ENCODE peak calls at places on chromosomes 6 and 20, in four cellular contexts. J is AG04450, A is fibroblast of villous mesenchyme, K is cardiac fibroblast. T is an unnamed sample.
A peak's percentile ranks its signal among the peaks of the same experiment; 100 is the strongest.

GRCh38 chr6:144797881-144798589 is 512.9 kb downstream of the UTRN start:
- DNase-seq in J (peak; percentile 15), A (peak; percentile 77), K (peak; percentile 84), T (peak; percentile 26)

GRCh38 chr6:158853072-158853871 is 34.1 kb upstream of the EZR start:
- DNase-seq in J (no peak), A (peak; percentile 93), K (peak; percentile 91), T (peak; percentile 93)

GRCh38 chr6:159654483-159655098 is 38.5 kb downstream of the SOD2 start:
- DNase-seq in J (peak; percentile 32), A (peak; percentile 65), K (peak; percentile 77), T (no peak)

GRCh38 chr6:43812850-43813584 is 43.0 kb downstream of the VEGFA start:
- DNase-seq in J (no peak), A (no peak), K (no peak), T (no peak)

GRCh38 chr6:149864578-149865535 is 698 bp upstream of the LRP11 start:
- DNase-seq in J (no peak), A (peak; percentile 80), K (peak; percentile 85), T (no peak)

GRCh38 chr6:152110878-152111820 is 303.7 kb downstream of the ESR1 start:
- DNase-seq in J (no peak), A (peak; percentile 97), K (no peak), T (no peak)

GRCh38 chr6:155377061-155377460 is 62.8 kb upstream of the TFB1M start:
- DNase-seq in J (peak; percentile 77), A (peak; percentile 45), K (peak; percentile 94), T (no peak)

GRCh38 chr6:116012471-116012949 is 48.2 kb downstream of the FRK start:
- DNase-seq in J (peak; percentile 45), A (peak; percentile 96), K (no peak), T (no peak)

GRCh38 chr6:161884782-161885181 is 610.9 kb upstream of the AGPAT4 start:
- DNase-seq in J (no peak), A (no peak), K (no peak), T (no peak)

DNA sequence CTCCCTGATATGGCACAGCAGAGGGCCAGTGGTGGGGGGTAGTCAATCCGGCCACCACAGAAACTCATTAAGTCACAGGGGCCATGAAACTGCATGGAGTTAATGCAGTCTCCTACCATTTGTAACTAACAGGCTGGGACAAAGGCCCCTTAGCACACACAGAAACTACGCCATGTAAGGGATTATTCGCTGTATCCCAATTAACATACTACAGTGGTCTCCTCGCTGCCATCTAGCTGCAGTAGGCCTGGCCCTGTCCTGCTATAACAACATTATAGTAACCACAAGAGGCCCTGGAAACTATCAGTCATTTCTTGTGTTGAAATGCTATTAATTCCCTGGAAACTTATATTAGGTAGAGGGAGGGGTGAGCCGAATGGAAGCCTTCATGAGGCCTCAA is 72.3 kb upstream of the CCN2 start:
- DNase-seq in J (no peak), A (peak; percentile 17), K (no peak), T (no peak)
- TF ChIP-seq CTCF in J (no peak), A (no peak), K (peak; percentile 6), T (peak; percentile 33)

DNA sequence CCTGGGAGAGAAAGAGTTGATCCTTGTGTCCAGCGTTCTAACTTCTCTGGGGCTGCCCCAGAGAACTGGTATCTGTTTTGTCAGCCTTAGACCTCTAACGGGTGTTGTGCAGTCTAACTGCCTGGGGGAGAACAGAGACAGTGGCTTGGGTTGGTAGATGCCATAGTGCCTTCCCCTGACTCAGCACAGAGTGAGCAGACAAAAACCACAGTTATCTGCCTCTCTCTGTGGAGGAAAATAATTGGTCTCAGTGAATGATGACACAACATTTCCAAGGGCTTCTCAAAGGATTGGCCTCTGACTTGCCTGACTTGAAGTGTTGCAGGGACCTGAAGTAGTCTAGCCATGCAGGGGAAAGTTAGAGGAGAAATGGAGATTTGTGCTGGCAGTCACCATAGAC is 226.2 kb upstream of the MAN1A1 start:
- DNase-seq in J (no peak), A (peak; percentile 47), K (peak; percentile 68), T (no peak)
- H3K4me3 ChIP-seq in J (no peak overlapping the region), A (no peak overlapping the region), K (no peak overlapping the region), T (no peak overlapping the region)

GRCh38 chr20:45308078-45308778 is at the start of gene MATN4:
- DNase-seq in J (no peak), A (no peak), K (no peak), T (no peak)
- TF ChIP-seq CTCF in J (peak; percentile 3), A (no peak), K (no peak), T (no peak)

DNA sequence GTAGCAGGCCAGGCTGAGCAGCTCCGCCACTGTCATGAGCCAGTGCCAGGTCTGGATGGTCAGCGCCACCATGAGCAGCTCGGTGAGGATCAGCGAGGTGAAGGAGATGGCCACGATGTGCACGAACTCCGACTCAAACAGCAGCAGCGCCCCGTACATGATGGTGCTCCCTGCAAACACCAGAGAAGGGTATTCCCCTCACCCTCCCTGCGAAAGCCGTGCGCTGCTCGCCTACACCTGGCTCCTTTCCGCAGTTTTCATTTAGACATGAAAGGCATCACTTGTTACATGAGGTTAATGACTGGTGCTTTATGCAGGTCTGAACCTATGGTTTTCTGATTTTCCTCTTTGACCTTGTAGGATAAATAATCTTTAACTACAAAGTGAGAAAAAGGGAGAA is 62.3 kb upstream of the NFATC2 start:
- DNase-seq in J (no peak), A (no peak), K (no peak), T (no peak)
- H3K4me3 ChIP-seq in J (no peak overlapping the region), A (no peak overlapping the region), K (no peak overlapping the region), T (no peak overlapping the region)

GRCh38 chr20:1890469-1891262 is 4.5 kb upstream of the SIRPA start:
- DNase-seq in J (no peak), A (no peak), K (no peak), T (no peak)

GRCh38 chr20:1891263-1892121 is 3.7 kb upstream of the SIRPA start:
- DNase-seq in J (no peak), A (no peak), K (no peak), T (no peak)

GRCh38 chr20:1894471-1894950 is 696 bp upstream of the SIRPA start:
- DNase-seq in J (no peak), A (peak; percentile 75), K (no peak), T (no peak)

GRCh38 chr20:1893721-1894470 is 1.3 kb upstream of the SIRPA start:
- DNase-seq in J (no peak), A (no peak), K (peak; percentile 78), T (no peak)

DNA sequence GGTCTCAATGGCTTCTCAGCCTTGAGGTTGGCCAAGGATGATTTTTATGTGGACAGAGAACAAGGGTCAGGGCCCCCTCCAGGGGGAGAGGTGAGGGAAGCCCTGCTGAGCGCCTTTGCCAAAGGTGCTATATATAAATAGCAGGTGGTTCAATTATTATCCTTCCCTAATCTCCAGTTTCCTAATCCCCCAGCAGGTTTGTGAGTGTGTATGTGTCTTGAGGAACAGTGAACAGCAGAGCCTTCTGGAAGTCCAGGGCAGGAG is 3.2 kb upstream of the SIRPA start:
- DNase-seq in J (no peak), A (no peak), K (no peak), T (no peak)
- TF ChIP-seq CTCF in J (no peak), A (no peak), K (no peak), T (no peak)

DNA sequence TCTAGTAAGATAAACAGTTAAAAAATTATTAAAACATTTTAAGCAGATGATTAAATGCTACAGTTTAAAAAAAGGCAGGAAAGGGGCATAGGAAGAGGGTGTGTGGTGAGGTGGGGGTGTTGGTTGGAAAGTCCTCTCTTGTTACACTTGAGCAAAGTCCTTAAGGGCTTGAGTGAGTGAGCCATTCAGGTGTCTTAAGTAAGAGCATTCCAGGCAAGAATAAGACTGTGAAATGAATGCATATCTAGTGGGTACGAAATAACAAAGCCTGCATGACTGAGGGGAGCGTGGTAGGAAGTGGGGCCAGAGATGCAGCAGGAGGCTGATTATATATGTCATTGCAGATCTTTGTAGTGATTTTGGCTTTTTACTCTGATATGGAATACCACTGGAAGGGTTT is 5.1 kb downstream of the CDKAL1 start:
- DNase-seq in J (no peak), A (no peak), K (no peak), T (peak; percentile 82)
- H3K4me3 ChIP-seq in J (no peak overlapping the region), A (no peak overlapping the region), K (no peak overlapping the region), T (no peak overlapping the region)

GRCh38 chr6:13605634-13606033 is 9.5 kb upstream of the NOL7 start:
- DNase-seq in J (no peak), A (no peak), K (no peak), T (no peak)
- TF ChIP-seq CTCF in J (no peak), A (no peak), K (no peak), T (no peak)

GRCh38 chr20:53116733-53117132 is 144.6 kb downstream of the TSHZ2 start:
- DNase-seq in J (no peak), A (no peak), K (no peak), T (no peak)
- H3K4me3 ChIP-seq in J (no peak overlapping the region), A (no peak overlapping the region), K (no peak overlapping the region), T (no peak overlapping the region)